ENCODE peak calls at places on chromosomes 16 and 17, in five cellular contexts. I is suprapubic skin, F is ovary, A is A549, G is HepG2. S is an unnamed sample. For H3K4me1, the result is how much of the 10 kb centered on the place peaks cover.

GRCh38 chr16:14168146-14168545 is 97.0 kb downstream of the MRTFB start:
- DNase-seq in I (no peak), F (no peak), A (no peak), G (no peak), S (no peak)

GRCh38 chr16:2858245-2859025 is 465 bp upstream of the PRSS22 start:
- DNase-seq in I (no peak), F (no peak), A (no peak), G (no peak), S (no peak)

GRCh38 chr17:50312311-50312710 is 33.6 kb upstream of the XYLT2 start:
- DNase-seq in I (no peak), F (peak), A (no peak), G (no peak), S (peak)

GRCh38 chr16:31403590-31404352 is 10.6 kb downstream of the ITGAD start:
- DNase-seq in I (no peak), F (no peak), A (no peak), G (no peak), S (no peak)

GRCh38 chr17:17119106-17119505 is 76.8 kb downstream of the MPRIP start:
- DNase-seq in I (no peak), F (no peak), A (no peak), G (no peak), S (no peak)

GRCh38 chr16:64426131-64426666 is 695.7 kb downstream of the CDH11 start:
- DNase-seq in I (no peak), F (no peak), A (no peak), G (no peak), S (no peak)

GRCh38 chr16:35173295-35173694 is 1713.9 kb downstream of the TP53TG3F start:
- DNase-seq in I (no peak), F (no peak), A (no peak), G (no peak), S (no peak)

GRCh38 chr16:77723108-77723514 is 797 bp downstream of the NUDT7 start:
- DNase-seq in I (no peak), F (no peak), A (no peak), G (no peak), S (peak)

GRCh38 chr17:38872671-38873385 is 3.0 kb downstream of the LASP1 start:
- DNase-seq in I (no peak), F (no peak), A (no peak), G (peak), S (no peak)

GRCh38 chr17:68307443-68307842 is 16.1 kb downstream of the ARSG start:
- DNase-seq in I (no peak), F (no peak), A (no peak), G (no peak), S (no peak)

GRCh38 chr16:84446596-84447392 is 57.7 kb downstream of the MEAK7 start:
- DNase-seq in I (no peak), F (no peak), A (no peak), G (no peak), S (no peak)

GRCh38 chr16:84024854-84025253 is 17.7 kb downstream of the SLC38A8 start:
- DNase-seq in I (no peak), F (no peak), A (no peak), G (no peak), S (no peak)

GRCh38 chr16:31365131-31365865 is 10.3 kb downstream of the ITGAX start:
- DNase-seq in I (no peak), F (no peak), A (no peak), G (no peak), S (no peak)

GRCh38 chr17:49341356-49341755 is 20.7 kb downstream of the ZNF652 start:
- DNase-seq in I (no peak), F (no peak), A (no peak), G (no peak), S (no peak)

GRCh38 chr16:88464447-88465318 is 11.6 kb downstream of the ZFPM1 start:
- DNase-seq in I (no peak), F (no peak), A (no peak), G (no peak), S (no peak)

GRCh38 chr17:80101946-80102706 is 745 bp downstream of the GAA start:
- DNase-seq in I (peak), F (no peak), A (peak), G (peak), S (peak)

GRCh38 chr17:70110443-70110880 is 35.4 kb downstream of the KCNJ16 start:
- DNase-seq in I (no peak), F (no peak), A (no peak), G (no peak), S (no peak)

GRCh38 chr16:67166883-67167168 is 2.3 kb downstream of the HSF4 start:
- DNase-seq in I (no peak), F (no peak), A (no peak), G (no peak), S (no peak)

GRCh38 chr17:45098869-45099616 is 33.3 kb downstream of the PLCD3 start:
- DNase-seq in I (peak), F (peak), A (peak), G (peak), S (peak)

GRCh38 chr17:6471531-6472465 is 27.5 kb downstream of the PIMREG start:
- DNase-seq in I (no peak), F (peak), A (peak), G (no peak), S (no peak)

GRCh38 chr17:63993368-63993990 is 4.7 kb upstream of the PRR29 start:
- DNase-seq in I (peak), F (no peak), A (no peak), G (no peak), S (no peak)

GRCh38 chr16:69243479-69243878 is 56.5 kb downstream of the SNTB2 start:
- DNase-seq in I (no peak), F (no peak), A (no peak), G (no peak), S (no peak)

GRCh38 chr17:60863892-60864673 is 186.4 kb downstream of the BCAS3 start:
- DNase-seq in I (no peak), F (no peak), A (no peak), G (no peak), S (no peak)

GRCh38 chr17:37791434-37791833 is 46.6 kb upstream of the HNF1B start:
- DNase-seq in I (no peak), F (no peak), A (peak), G (peak), S (no peak)

GRCh38 chr17:16217002-16217635 is at the start of gene PIGL:
- DNase-seq in I (peak), F (peak), A (peak), G (peak), S (peak)

GRCh38 chr16:86991679-86992078 is 325.5 kb downstream of the C16orf95 start:
- DNase-seq in I (no peak), F (no peak), A (no peak), G (no peak), S (no peak)

GRCh38 chr16:16121185-16121727 is 102.0 kb downstream of the ABCC6 start:
- DNase-seq in I (no peak), F (no peak), A (no peak), G (no peak), S (no peak)

GRCh38 chr17:2854662-2855061 is 58.4 kb downstream of the RAP1GAP2 start:
- DNase-seq in I (no peak), F (no peak), A (peak), G (no peak), S (no peak)

GRCh38 chr16:80899804-80900592 is 95.6 kb upstream of the CDYL2 start:
- DNase-seq in I (peak), F (peak), A (no peak), G (peak), S (peak)

GRCh38 chr17:80029235-80029974 is 6.3 kb downstream of the TBC1D16 start:
- DNase-seq in I (peak), F (peak), A (no peak), G (no peak), S (peak)

GRCh38 chr17:80152057-80152831 is 5.3 kb upstream of the EIF4A3 start:
- DNase-seq in I (peak), F (no peak), A (no peak), G (no peak), S (no peak)

GRCh38 chr17:73609688-73610210 is 34.5 kb downstream of the SDK2 start:
- DNase-seq in I (no peak), F (no peak), A (no peak), G (no peak), S (no peak)

GRCh38 chr16:53565300-53565699 is 62.3 kb upstream of the AKTIP start:
- DNase-seq in I (no peak), F (no peak), A (no peak), G (no peak), S (no peak)

GRCh38 chr17:70859829-70860228 is 690.5 kb downstream of the KCNJ2 start:
- DNase-seq in I (no peak), F (no peak), A (no peak), G (no peak), S (no peak)

GRCh38 chr17:27379863-27380533 is 76.2 kb upstream of the KSR1 start:
- DNase-seq in I (no peak), F (peak), A (no peak), G (no peak), S (peak)

GRCh38 chr17:27378482-27379200 is 77.6 kb upstream of the KSR1 start:
- DNase-seq in I (no peak), F (no peak), A (no peak), G (no peak), S (no peak)

GRCh38 chr17:27382025-27382424 is 74.2 kb upstream of the KSR1 start:
- DNase-seq in I (no peak), F (no peak), A (no peak), G (no peak), S (no peak)

GRCh38 chr17:27380551-27380950 is 75.7 kb upstream of the KSR1 start:
- DNase-seq in I (no peak), F (no peak), A (no peak), G (no peak), S (no peak)

DNA sequence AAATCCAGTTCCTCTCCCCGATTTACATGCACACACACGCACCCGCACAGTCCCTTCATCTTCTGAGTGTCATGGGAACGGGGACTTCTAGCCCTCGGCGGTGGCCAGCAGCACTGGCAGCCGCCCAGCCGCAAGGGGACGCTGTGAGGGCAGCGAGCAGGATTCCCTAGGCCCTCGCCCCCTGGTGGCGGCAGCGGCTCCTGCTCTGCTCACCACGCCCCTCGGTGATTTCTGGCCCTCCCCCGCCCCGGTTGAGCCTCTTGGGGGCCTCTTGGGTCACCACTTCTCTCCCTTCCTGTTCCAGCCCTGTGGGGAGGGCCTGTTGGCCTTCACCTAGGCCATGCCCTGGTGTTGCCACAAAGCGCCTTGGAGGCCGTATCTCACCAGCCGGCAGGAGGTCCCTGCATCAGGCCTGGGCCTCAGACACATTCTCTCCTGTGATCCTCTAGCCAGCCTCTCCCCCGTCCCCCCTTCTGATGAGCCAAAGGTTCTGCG is 75.2 kb upstream of the KSR1 start:
- DNase-seq in I (peak), F (peak), A (peak), G (peak), S (peak)
- H3K4me1 ChIP-seq in I (under half), F (under half), A (under half), G (under half), S (under half)

DNA sequence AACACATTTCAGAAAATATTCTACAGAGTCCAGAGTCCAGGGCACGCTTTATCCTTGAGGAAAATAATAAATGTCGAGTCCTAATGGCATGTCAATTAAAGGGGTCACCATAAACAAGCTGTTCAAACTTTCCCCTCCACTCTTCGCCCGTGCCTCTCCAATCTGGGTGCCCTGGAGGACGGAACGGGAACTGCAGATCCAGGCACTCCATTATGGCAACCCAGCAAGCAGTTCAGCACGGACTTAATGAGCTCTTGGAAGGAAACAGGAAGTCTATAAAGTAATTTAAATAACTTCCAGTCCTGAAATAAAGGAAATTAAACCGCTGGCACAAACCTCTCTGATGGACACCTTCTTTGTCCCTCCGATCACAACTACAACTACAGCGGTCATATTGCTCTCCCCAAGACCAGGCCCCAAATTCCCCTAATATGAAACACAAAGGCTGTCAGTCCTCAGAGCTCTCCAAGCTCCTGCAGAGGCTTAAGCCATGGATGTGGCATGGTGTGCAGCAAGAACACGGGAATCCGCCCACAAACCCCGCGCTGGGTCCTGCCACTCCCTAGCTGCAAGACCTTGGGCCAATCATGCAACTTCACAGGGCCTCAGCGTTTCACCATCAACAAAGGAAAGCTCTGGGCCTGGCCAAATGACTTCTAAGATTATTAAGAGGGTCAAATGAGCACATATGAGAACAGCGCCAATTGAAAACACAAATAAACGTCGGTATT is 52.6 kb downstream of the ZFHX3 start:
- DNase-seq in I (no peak), F (no peak), A (peak), G (no peak), S (no peak)
- TF ChIP-seq CTCF in I (peak), F (no peak), A (peak), G (peak), S (peak)

DNA sequence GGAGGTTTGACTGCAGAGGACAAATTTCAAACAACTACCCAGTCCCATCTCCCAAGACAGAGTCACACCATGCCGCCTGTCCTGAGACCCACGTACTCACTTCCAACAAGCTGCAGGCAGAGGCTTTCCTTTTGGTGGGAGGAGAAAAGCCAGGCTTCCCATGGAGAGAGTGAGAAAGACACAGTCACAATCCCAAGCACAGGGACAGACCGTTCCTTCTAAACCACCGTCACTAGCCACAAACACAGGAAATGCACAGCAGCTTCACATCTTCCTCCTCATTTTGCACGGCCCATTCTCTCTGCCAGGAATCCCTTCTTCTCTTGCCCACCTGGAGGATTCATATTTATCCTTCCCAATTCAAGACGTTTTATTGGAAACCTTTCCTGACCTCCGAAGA is 87.8 kb downstream of the XYLT1 start:
- DNase-seq in I (no peak), F (no peak), A (no peak), G (no peak), S (no peak)
- TF ChIP-seq EP300 in I (peak), F (no peak), A (no peak), G (no peak), S (no peak)

DNA sequence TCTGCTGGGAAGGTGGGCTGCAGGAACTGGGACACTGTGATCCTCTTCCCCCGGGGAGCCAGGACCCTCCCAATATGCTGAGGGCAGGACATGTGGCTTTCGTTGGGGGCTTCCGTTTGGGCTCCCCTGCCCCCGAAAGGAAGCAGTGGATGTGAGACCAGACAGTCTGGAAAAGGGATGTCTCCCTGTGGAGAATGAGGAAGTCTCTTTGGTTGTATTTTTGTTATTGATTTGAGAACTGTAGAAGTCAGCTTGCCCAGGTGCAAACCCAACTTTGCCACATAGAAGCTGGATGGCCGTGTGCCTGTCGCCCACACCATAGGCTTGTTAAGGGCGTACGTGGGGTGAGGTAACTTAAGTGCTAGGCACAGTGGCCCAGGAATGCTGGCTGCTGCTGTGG is 18.8 kb downstream of the LLGL2 start:
- DNase-seq in I (no peak), F (no peak), A (no peak), G (no peak), S (no peak)
- H3K4me1 ChIP-seq in I (under half), F (under half), A (under half), G (under half), S (under half)

GRCh38 chr16:57866529-57866918 is 64.2 kb upstream of the KIFC3 start:
- DNase-seq in I (peak), F (no peak), A (no peak), G (no peak), S (no peak)

GRCh38 chr16:57867000-57867561 is 64.8 kb upstream of the KIFC3 start:
- DNase-seq in I (peak), F (no peak), A (no peak), G (no peak), S (no peak)

GRCh38 chr16:57862698-57863433 is 60.6 kb upstream of the KIFC3 start:
- DNase-seq in I (peak), F (no peak), A (peak), G (peak), S (no peak)

GRCh38 chr16:57865746-57866528 is 63.6 kb upstream of the KIFC3 start:
- DNase-seq in I (no peak), F (no peak), A (no peak), G (no peak), S (no peak)

DNA sequence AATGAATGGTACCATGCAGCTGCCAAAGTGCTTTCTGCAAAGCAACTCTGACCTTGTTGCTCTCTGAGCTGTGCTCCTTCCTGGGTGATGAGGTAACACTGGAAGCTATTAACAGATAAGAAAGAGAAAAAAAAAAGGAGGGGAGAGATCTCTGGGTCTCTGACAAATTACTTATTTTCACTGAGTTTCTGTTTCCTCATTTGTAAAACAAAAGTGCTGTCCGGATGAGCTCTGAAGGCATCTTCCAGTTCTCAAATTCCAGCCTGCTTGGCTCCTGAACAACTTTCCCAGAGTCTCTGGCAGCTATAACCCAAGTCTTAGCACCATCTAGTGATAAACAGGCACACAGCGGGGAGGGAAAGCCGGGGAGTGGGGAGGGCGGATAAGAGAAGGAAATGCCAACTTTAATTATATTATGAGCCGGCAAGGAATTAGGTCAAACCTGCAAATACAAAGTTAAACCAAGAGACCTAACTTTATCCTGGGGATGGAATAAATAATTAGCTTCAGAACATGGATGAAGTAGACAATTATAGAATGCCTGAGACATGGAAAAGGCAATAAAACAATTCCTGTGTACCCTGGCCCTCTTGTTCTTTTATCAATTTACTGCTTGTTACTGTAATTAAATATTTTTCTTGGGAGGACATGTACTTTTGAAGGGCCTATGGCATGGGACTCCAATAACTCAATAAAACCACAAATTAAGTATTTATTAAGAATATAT is 61.3 kb upstream of the KIFC3 start:
- DNase-seq in I (peak), F (peak), A (peak), G (peak), S (peak)
- TF ChIP-seq CTCF in I (no peak), F (no peak), A (peak), G (peak), S (peak)

DNA sequence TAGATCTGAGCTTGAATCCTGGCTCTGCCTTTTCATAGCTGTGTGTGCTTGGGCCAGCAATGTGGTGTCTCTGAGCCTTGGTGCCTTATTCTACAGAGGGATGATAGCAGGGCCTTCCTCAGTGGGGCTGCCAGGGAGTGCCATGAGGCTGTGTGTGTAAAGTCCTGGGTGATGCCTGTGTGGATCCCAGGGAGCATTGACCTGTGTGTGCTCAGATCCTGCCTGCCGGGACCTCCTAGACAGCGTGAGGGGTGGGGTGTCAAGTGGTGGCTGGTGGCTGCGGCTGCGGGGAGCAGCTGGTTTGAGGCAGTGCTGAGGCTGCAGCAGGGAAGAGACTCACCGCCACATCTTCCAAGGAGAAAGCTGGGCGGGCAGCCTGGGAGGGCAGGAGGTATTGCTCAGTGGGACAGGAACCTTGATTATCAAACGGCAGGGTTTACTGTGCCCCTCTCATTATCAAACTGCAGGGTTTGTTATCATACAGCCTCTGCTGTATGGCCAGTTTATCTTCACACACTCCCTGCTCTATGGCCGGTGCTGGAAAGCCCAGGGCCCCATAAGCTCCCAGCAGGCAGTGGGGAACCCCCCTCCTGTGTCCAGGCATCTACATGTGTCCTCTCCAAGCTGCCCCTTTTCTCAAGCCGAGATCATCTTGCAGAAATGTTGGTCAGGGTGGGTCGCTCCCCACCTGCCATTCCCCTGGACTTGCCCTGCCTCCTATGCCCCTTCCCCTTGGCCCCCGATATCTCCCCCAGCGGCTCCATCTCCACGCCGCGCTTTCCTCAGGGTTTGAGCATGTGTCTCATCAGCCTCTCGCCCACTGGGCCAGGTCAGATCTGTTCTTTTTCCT is 3.1 kb upstream of the ADCY7 start:
- DNase-seq in I (no peak), F (no peak), A (no peak), G (no peak), S (no peak)
- TF ChIP-seq EP300 in I (no peak), F (no peak), A (no peak), G (no peak), S (no peak)

GRCh38 chr17:47941246-47941997 is at the start of gene PNPO:
- DNase-seq in I (peak), F (peak), A (peak), G (peak), S (peak)
- H3K4me1 ChIP-seq in I (under half), F (under half), A (under half), G (half or more), S (under half)

GRCh38 chr16:26569793-26570192 is 496.9 kb upstream of the C16orf82 start:
- DNase-seq in I (no peak), F (no peak), A (no peak), G (peak), S (no peak)
- TF ChIP-seq CTCF in I (no peak), F (no peak), A (peak), G (peak), S (no peak)

S was measured in tibial nerve.